ENCODE peak calls at places on chromosomes 1 and 21, in five cellular contexts. S is Panc1, D is HCT116, H is K562, V is HepG2. Z is an unnamed sample.

GRCh38 chr1:204077979-204078696 is 5.2 kb downstream of the SOX13 start:
- DNase-seq in S (no peak), D (no peak), H (no peak), V (peak; percentile 83), Z (peak; percentile 17)

GRCh38 chr1:178704833-178705232 is 20.2 kb upstream of the RALGPS2 start:
- DNase-seq in S (no peak), D (no peak), H (no peak), V (no peak), Z (no peak)

GRCh38 chr1:211753649-211754251 is 76.8 kb downstream of the LPGAT1 start:
- DNase-seq in S (no peak), D (no peak), H (no peak), V (peak; percentile 81), Z (no peak)

GRCh38 chr1:98988906-98989603 is 15.6 kb downstream of the PLPPR5 start:
- DNase-seq in S (no peak), D (no peak), H (no peak), V (no peak), Z (no peak)

GRCh38 chr1:66258404-66259105 is 275.4 kb upstream of the SGIP1 start:
- DNase-seq in S (no peak), D (no peak), H (no peak), V (no peak), Z (peak; percentile 52)

GRCh38 chr1:29453502-29454240 is 217.3 kb downstream of the PTPRU start:
- DNase-seq in S (peak; percentile 1), D (peak; percentile 70), H (peak; percentile 88), V (peak; percentile 70), Z (peak; percentile 41)

GRCh38 chr1:190852611-190853010 is 374.9 kb upstream of the BRINP3 start:
- DNase-seq in S (no peak), D (no peak), H (no peak), V (no peak), Z (no peak)

GRCh38 chr1:2786329-2787162 is 14.9 kb downstream of the TTC34 start:
- DNase-seq in S (no peak), D (no peak), H (peak; percentile 70), V (no peak), Z (peak; percentile 15)

GRCh38 chr1:2789986-2790581 is 11.4 kb downstream of the TTC34 start:
- DNase-seq in S (no peak), D (no peak), H (no peak), V (no peak), Z (no peak)

GRCh38 chr1:98981917-98982513 is 22.6 kb downstream of the PLPPR5 start:
- DNase-seq in S (no peak), D (no peak), H (no peak), V (no peak), Z (no peak)

GRCh38 chr21:35648512-35648911 is 411.8 kb downstream of the SETD4 start:
- DNase-seq in S (no peak), D (no peak), H (no peak), V (no peak), Z (no peak)

GRCh38 chr1:212545941-212546638 is 62.5 kb upstream of the ATF3 start:
- DNase-seq in S (no peak), D (no peak), H (no peak), V (no peak), Z (no peak)

GRCh38 chr1:13766906-13767564 is 67.0 kb downstream of the PRDM2 start:
- DNase-seq in S (no peak), D (no peak), H (no peak), V (no peak), Z (no peak)

GRCh38 chr1:161506336-161507223 is 1.3 kb downstream of the FCGR2A start:
- DNase-seq in S (no peak), D (no peak), H (peak; percentile 50), V (peak; percentile 41), Z (no peak)

GRCh38 chr1:5720484-5720883 is 271.7 kb downstream of the NPHP4 start:
- DNase-seq in S (no peak), D (no peak), H (no peak), V (no peak), Z (no peak)

GRCh38 chr1:39394598-39394997 is 96.8 kb upstream of the BMP8A start:
- DNase-seq in S (no peak), D (peak; percentile 82), H (no peak), V (no peak), Z (no peak)

GRCh38 chr1:167483790-167484189 is 34.5 kb downstream of the CD247 start:
- DNase-seq in S (no peak), D (no peak), H (no peak), V (no peak), Z (no peak)

GRCh38 chr1:245156736-245157505 is 2.1 kb downstream of the KIF26B start:
- DNase-seq in S (no peak), D (no peak), H (no peak), V (peak; percentile 65), Z (no peak)

GRCh38 chr1:7644906-7645750 is 126.0 kb upstream of the VAMP3 start:
- DNase-seq in S (no peak), D (no peak), H (no peak), V (peak; percentile 15), Z (no peak)

GRCh38 chr1:169238506-169238905 is 129.1 kb downstream of the NME7 start:
- DNase-seq in S (no peak), D (no peak), H (no peak), V (no peak), Z (no peak)

GRCh38 chr1:237634922-237635321 is 255.8 kb downstream of the ZP4 start:
- DNase-seq in S (no peak), D (no peak), H (no peak), V (no peak), Z (no peak)

GRCh38 chr1:218548764-218549163 is 203.6 kb downstream of the TGFB2 start:
- DNase-seq in S (no peak), D (no peak), H (no peak), V (no peak), Z (no peak)

GRCh38 chr1:94739521-94740061 is 80.6 kb upstream of the SLC44A3 start:
- DNase-seq in S (no peak), D (no peak), H (no peak), V (no peak), Z (no peak)

GRCh38 chr1:115189814-115190541 is 100.7 kb upstream of the TSPAN2 start:
- DNase-seq in S (peak; percentile 41), D (peak; percentile 56), H (no peak), V (no peak), Z (peak; percentile 55)

GRCh38 chr1:27395441-27396195 is 3.2 kb downstream of the GPR3 start:
- DNase-seq in S (no peak), D (peak; percentile 68), H (peak; percentile 78), V (peak; percentile 40), Z (peak; percentile 55)

GRCh38 chr1:16905856-16906702 is 10.3 kb downstream of the RNU1-2 start:
- DNase-seq in S (no peak), D (no peak), H (no peak), V (no peak), Z (no peak)

GRCh38 chr21:18772876-18773275 is 369.3 kb upstream of the TMPRSS15 start:
- DNase-seq in S (no peak), D (no peak), H (no peak), V (no peak), Z (no peak)

DNA sequence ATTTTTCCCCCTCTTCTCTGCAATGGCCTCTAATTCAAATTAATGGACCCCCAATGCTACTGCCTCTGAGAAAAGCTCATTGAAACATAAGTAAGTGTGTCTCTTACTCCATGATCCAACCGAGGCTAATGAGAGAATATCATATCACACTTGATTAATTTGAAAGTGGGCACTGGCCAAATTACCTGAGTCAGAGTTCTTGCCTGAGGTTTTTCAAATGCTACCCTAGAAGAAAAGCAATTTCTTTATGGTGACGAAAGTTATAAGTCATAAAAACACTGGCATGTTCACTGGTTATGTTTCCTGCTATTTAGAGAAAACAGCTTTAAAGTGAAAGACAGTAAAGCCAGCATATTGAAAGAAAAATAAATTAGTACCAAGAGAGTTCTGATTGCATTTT is 368.8 kb upstream of the TMPRSS15 start:
- DNase-seq in S (no peak), D (no peak), H (no peak), V (no peak), Z (no peak)
- TF ChIP-seq REST in S (no peak), D (no peak), H (no peak), V (no peak), Z (no peak)

DNA sequence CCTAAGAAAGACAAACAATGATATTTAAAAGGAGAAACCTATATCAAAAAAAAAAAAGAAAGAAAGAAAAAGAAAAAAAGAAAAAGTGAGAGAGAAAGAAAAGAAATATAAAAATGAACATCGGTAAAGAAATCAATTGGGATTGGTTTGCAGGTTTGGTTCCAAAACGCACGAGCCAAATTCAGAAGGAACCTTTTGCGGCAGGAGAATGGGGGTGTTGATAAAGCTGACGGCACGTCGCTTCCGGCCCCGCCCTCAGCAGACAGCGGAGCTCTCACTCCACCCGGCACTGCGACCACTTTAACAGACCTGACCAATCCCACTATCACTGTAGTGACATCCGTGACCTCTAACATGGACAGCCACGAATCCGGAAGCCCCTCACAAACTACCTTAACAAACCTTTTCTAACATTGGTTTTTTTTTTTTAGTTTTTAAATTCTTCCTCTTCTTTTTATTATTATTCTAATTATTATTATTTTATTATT is 11.7 kb downstream of the LHX9 start:
- DNase-seq in S (no peak), D (no peak), H (peak; percentile 64), V (no peak), Z (no peak)
- TF ChIP-seq REST in S (no peak), D (no peak), H (no peak), V (no peak), Z (no peak)

GRCh38 chr21:45226540-45227326 is 61.0 kb downstream of the POFUT2 start:
- DNase-seq in S (no peak), D (no peak), H (no peak), V (no peak), Z (no peak)
- TF ChIP-seq REST in S (no peak), D (no peak), H (no peak), V (no peak), Z (no peak)

GRCh38 chr1:46519209-46519608 is 29.6 kb downstream of the DMBX1 start:
- DNase-seq in S (no peak), D (no peak), H (no peak), V (no peak), Z (no peak)

GRCh38 chr1:46522184-46522968 is 29.1 kb downstream of the KNCN start:
- DNase-seq in S (no peak), D (no peak), H (peak; percentile 91), V (no peak), Z (peak; percentile 53)

GRCh38 chr1:46517932-46518498 is 28.4 kb downstream of the DMBX1 start:
- DNase-seq in S (no peak), D (no peak), H (no peak), V (no peak), Z (no peak)

GRCh38 chr1:46521417-46521816 is 30.0 kb downstream of the KNCN start:
- DNase-seq in S (no peak), D (no peak), H (no peak), V (no peak), Z (no peak)

DNA sequence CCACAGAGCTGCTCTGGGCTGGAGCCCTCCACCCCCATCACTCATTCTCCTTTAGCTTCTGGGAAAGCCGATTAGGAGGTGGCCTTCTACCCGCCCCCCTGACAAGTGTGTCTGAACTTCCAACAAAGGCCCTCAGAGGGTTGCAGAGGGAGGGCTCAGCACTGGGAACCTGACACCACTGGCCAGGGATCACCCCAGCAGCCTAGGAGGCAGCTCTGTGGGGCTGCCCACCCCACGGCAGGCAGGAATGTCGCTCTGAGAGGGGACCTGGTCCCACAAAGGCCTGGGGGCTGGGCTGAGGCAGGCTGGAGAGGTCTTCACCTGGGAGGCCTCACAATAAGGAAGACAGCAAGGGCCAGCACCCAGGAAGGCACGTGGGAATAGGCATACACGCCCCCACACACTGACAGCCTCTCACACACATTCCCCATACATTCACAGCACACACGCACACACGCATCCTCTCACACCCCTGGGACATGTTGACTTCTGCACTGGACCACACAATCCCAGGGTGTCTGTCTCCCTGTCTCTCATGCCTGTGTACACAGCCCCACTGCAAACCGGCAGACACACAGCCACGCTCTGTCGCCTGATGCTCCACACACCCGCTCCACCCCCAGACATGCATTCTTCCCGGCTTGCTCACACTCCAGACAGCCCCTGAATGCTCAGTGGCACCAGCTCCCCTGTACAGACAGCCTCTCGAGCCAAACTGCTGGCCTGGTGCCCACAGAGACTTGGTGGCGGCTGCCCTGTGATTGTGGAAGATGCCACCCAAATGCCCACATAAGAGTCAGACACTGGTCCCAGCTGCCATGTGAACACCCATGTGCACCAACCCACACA is 30.7 kb downstream of the DMBX1 start:
- DNase-seq in S (no peak), D (peak; percentile 23), H (peak; percentile 65), V (peak; percentile 30), Z (peak; percentile 66)
- TF ChIP-seq REST in S (no peak), D (no peak), H (no peak), V (no peak), Z (no peak)

Z was measured in A549.